ENCODE peak calls at places on chromosomes 12 and 14, in five cellular contexts. Y is sigmoid colon, R is HCT116, U is transverse colon, Z is upper lobe of right lung. Q is an unnamed sample.
A peak's percentile ranks its signal among the peaks of the same experiment; 100 is the strongest.

GRCh38 chr12:51217133-51217967 is 512 bp downstream of the POU6F1 start:
- DNase-seq in Y (peak; percentile 83), R (no peak), U (peak; percentile 72), Z (peak; percentile 87), Q (peak; percentile 62)

GRCh38 chr12:131902332-131903241 is 8.2 kb downstream of the ULK1 start:
- DNase-seq in Y (peak; percentile 63), R (no peak), U (no peak), Z (no peak), Q (no peak)

GRCh38 chr14:68757618-68758081 is 35.2 kb downstream of the ZFP36L1 start:
- DNase-seq in Y (peak; percentile 75), R (no peak), U (no peak), Z (no peak), Q (peak; percentile 27)

GRCh38 chr12:80714055-80714454 is 2.7 kb upstream of the MYF5 start:
- DNase-seq in Y (no peak), R (no peak), U (no peak), Z (no peak), Q (no peak)

GRCh38 chr12:121503395-121503794 is 77.4 kb downstream of the KDM2B start:
- DNase-seq in Y (no peak), R (no peak), U (no peak), Z (no peak), Q (no peak)

GRCh38 chr14:103519837-103520212 is 2.8 kb downstream of the CKB start:
- DNase-seq in Y (peak; percentile 76), R (no peak), U (no peak), Z (peak; percentile 71), Q (peak; percentile 40)

GRCh38 chr14:55416866-55417265 is 5.2 kb upstream of the ATG14 start:
- DNase-seq in Y (no peak), R (peak; percentile 53), U (peak; percentile 56), Z (no peak), Q (no peak)

GRCh38 chr12:6860116-6860515 is 7.2 kb upstream of the TPI1 start:
- DNase-seq in Y (no peak), R (no peak), U (no peak), Z (no peak), Q (no peak)

GRCh38 chr12:116338064-116338872 is 60.8 kb upstream of the MED13L start:
- DNase-seq in Y (no peak), R (no peak), U (no peak), Z (no peak), Q (no peak)

GRCh38 chr14:69539631-69540410 is 34.9 kb downstream of the CCDC177 start:
- DNase-seq in Y (no peak), R (no peak), U (peak; percentile 21), Z (peak; percentile 88), Q (no peak)

GRCh38 chr12:5694759-5695409 is 250.2 kb downstream of the ANO2 start:
- DNase-seq in Y (no peak), R (peak; percentile 3), U (no peak), Z (no peak), Q (no peak)

GRCh38 chr14:69043598-69044267 is 64.6 kb upstream of the ACTN1 start:
- DNase-seq in Y (peak; percentile 79), R (no peak), U (no peak), Z (no peak), Q (no peak)

GRCh38 chr14:71885301-71885700 is 46.9 kb upstream of the RGS6 start:
- DNase-seq in Y (no peak), R (no peak), U (no peak), Z (no peak), Q (no peak)

DNA sequence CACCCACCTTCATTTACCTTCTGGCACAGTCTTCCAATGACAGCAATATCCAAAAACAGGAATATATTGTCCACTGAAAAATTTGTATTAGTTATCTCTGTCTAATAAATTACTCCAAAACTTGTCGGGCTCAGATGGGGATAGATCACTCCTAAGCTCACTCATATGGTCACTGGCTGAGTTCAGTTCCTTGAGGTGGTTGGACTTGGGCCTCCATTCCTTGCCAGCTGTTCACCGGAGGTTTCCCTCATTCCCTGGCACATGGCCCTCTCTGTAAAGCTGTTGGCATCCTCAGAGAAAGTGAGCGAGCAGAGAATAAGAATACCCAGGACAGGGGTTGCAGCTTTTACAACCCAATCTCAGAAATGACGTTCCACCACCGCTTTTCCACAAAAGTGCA is 81.5 kb downstream of the TMTC1 start:
- DNase-seq in Y (no peak), R (no peak), U (no peak), Z (no peak), Q (no peak)
- H3K27ac ChIP-seq in Y (no peak overlapping the region), R (no peak overlapping the region), U (no peak overlapping the region), Z (no peak overlapping the region), Q (no peak overlapping the region)

DNA sequence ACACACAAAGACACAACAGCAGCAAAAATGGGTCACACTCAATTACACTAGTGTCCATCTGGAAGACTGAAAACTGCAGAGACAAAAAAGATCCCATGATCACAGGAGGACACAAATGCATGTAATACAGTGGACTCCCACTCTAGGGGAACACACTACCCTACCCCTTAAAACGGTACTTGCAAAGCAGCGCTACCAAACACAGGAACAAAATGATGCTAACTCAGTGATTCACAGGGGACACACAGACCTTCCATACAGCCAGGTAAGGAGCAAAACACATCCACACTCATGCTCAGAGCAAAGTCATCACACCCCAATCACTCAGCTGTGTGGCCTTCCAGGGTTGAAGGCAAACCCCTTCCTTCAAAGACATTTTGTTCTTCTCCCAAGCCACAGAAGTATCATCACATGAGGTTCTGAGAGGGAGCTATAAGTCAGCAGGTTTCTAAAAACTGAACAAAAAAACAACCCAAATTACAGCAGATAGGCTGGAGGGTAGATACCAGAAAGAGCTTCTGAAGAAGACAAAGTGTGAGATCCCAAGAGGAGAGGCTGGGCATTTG is 14.8 kb downstream of the SMUG1 start:
- DNase-seq in Y (no peak), R (no peak), U (no peak), Z (no peak), Q (no peak)
- H3K27me3 ChIP-seq in Y (peaks cover 3% of the 10 kb centered on the region), R (peaks cover 30% of the 10 kb centered on the region), U (peaks cover 56% of the 10 kb centered on the region), Z (peaks cover 36% of the 10 kb centered on the region), Q (peaks cover 62% of the 10 kb centered on the region)

DNA sequence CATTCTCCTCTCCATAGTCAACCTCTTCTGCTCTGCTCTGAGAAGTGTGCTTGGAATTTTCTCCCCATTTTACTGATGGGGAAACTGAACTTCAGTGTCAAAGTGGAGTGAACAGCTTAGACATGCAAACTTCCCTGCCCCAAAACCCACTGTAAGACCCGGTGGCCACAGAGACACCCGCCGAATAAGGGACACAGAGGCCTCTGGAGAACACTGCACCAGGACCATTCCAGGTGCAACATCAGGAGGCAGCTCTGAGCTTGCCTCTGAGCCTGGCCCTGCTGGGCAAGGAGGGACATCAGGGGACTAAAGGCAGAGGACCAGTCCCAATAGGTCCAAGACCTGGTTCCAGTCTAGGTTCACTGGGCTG is 1.7 kb downstream of the HDAC7 start:
- DNase-seq in Y (no peak), R (no peak), U (no peak), Z (peak; percentile 43), Q (no peak)
- H3K4me1 ChIP-seq in Y (peaks cover 84% of the 10 kb centered on the region), R (peaks cover 43% of the 10 kb centered on the region), U (peaks cover 39% of the 10 kb centered on the region), Z (peaks cover 81% of the 10 kb centered on the region), Q (peaks cover 93% of the 10 kb centered on the region)

DNA sequence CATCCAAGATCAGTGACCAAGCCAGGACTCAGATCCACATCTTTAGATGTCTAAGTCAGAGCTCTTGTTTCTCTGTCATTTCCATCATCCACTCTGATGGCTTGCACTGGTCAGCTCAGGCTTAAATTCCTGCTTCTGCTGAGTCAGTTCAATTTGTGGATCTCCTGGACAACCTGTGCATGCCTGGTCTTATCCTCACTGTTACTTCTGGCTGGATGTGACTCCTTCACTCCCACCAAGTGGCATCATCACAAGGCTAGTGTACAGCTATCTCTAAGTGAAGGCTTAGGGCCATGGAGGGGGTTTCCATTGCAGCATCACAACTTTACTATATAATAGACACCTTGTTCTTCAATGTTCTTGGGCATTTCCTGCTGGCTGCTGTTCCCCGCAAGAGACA is 102.9 kb downstream of the EMP1 start:
- DNase-seq in Y (no peak), R (no peak), U (no peak), Z (no peak), Q (no peak)
- H3K27ac ChIP-seq in Y (no peak overlapping the region), R (no peak overlapping the region), U (no peak overlapping the region), Z (no peak overlapping the region), Q (no peak overlapping the region)

GRCh38 chr12:113479193-113479577 is 7.5 kb upstream of the LHX5 start:
- DNase-seq in Y (no peak), R (no peak), U (no peak), Z (no peak), Q (no peak)

GRCh38 chr12:113477171-113477841 is 5.6 kb upstream of the LHX5 start:
- DNase-seq in Y (no peak), R (no peak), U (no peak), Z (no peak), Q (no peak)

GRCh38 chr12:113479578-113480335 is 8.1 kb upstream of the LHX5 start:
- DNase-seq in Y (no peak), R (no peak), U (no peak), Z (peak; percentile 69), Q (peak; percentile 44)

GRCh38 chr12:113477842-113478215 is 6.2 kb upstream of the LHX5 start:
- DNase-seq in Y (no peak), R (no peak), U (no peak), Z (no peak), Q (no peak)

GRCh38 chr12:113478351-113479011 is 6.8 kb upstream of the LHX5 start:
- DNase-seq in Y (no peak), R (no peak), U (no peak), Z (no peak), Q (no peak)
- H3K27me3 ChIP-seq in Y (peaks cover 50% of the 10 kb centered on the region), R (peaks cover 33% of the 10 kb centered on the region), U (peaks cover 95% of the 10 kb centered on the region), Z (peaks cover 96% of the 10 kb centered on the region), Q (peaks cover 98% of the 10 kb centered on the region)

GRCh38 chr12:45235087-45236025 is 19.5 kb downstream of the ANO6 start:
- DNase-seq in Y (peak; percentile 68), R (peak; percentile 62), U (no peak), Z (no peak), Q (no peak)

GRCh38 chr12:45231515-45232145 is 15.7 kb downstream of the ANO6 start:
- DNase-seq in Y (no peak), R (no peak), U (no peak), Z (no peak), Q (no peak)

GRCh38 chr12:45234134-45234865 is 18.4 kb downstream of the ANO6 start:
- DNase-seq in Y (peak; percentile 71), R (peak; percentile 88), U (no peak), Z (no peak), Q (no peak)

GRCh38 chr12:45232146-45232731 is 16.3 kb downstream of the ANO6 start:
- DNase-seq in Y (no peak), R (no peak), U (no peak), Z (no peak), Q (no peak)

DNA sequence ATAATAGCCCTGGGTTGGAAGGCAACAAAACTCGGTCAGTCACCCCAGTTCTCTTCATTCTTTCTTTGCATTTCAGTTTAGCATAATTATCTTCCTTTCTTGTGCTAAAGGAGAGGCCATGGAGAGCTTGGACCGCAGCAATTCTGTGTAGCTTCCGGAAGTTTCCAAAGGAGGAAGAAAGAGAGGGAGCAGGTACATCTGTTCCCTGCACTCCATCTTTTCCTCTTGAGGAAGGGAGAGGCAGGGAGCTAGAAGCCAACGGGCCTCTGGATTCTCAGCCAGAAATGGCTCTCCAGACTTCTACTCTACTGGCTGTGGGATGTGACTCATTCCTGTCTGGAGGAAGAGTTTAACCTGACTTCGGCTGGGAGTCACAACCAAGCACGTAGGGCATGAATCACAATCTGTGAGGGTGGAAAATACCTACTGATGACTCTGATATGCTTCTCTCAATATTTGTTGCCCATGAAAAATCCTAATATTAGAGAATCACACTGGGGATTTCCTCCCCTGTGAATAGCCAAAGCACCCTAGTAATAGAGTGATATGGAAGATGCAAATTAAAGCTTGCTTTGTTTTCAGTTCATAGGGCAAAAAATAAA is 17.0 kb downstream of the ANO6 start:
- DNase-seq in Y (peak; percentile 73), R (peak; percentile 89), U (no peak), Z (no peak), Q (no peak)
- H3K4me1 ChIP-seq in Y (peaks cover 57% of the 10 kb centered on the region), R (peaks cover 57% of the 10 kb centered on the region), U (peaks cover 28% of the 10 kb centered on the region), Z (peaks cover 42% of the 10 kb centered on the region), Q (peaks cover 53% of the 10 kb centered on the region)

GRCh38 chr12:726281-727140 is 25.9 kb upstream of the WNK1 start:
- DNase-seq in Y (no peak), R (no peak), U (no peak), Z (no peak), Q (no peak)
- H3K27ac ChIP-seq in Y (no peak overlapping the region), R (no peak overlapping the region), U (no peak overlapping the region), Z (no peak overlapping the region), Q (peak overlapping the region; percentile 45)

Q was measured in left ventricle myocardium inferior.